ENCODE peak calls at places on chromosomes 5 and 9, in four cellular contexts. V is OCI-LY7, C is A549, K is Panc1. H is an unnamed sample.
A peak's percentile ranks its signal among the peaks of the same experiment; 100 is the strongest.

GRCh38 chr9:19517202-19517942 is 108.6 kb downstream of the ACER2 start:
- DNase-seq in K (peak; percentile 7), V (peak; percentile 2), C (no peak), H (peak; percentile 25)

GRCh38 chr9:110142868-110143866 is 64.8 kb downstream of the C9orf152 start:
- DNase-seq in V (peak; percentile 91), K (no peak), C (no peak), H (peak; percentile 49)

GRCh38 chr9:92738661-92739081 is 26.0 kb downstream of the BICD2 start:
- DNase-seq in K (no peak), V (no peak), C (no peak), H (no peak)

GRCh38 chr9:27541740-27542139 is 12.1 kb upstream of the MOB3B start:
- DNase-seq in K (no peak), V (no peak), C (no peak), H (peak; percentile 39)

GRCh38 chr5:147887925-147888324 is 9.4 kb downstream of the SCGB3A2 start:
- DNase-seq in C (no peak), V (no peak), K (no peak), H (no peak)

GRCh38 chr5:138563340-138564118 is 11.7 kb downstream of the HSPA9 start:
- DNase-seq in K (no peak), C (no peak), V (no peak), H (no peak)

GRCh38 chr5:180352976-180353225 is 235 bp downstream of the GFPT2 start:
- DNase-seq in V (no peak), K (no peak), C (no peak), H (no peak)

GRCh38 chr5:139765409-139766217 is 30.0 kb upstream of the PSD2 start:
- DNase-seq in V (peak; percentile 84), K (peak; percentile 57), C (peak; percentile 74), H (peak; percentile 84)

DNA sequence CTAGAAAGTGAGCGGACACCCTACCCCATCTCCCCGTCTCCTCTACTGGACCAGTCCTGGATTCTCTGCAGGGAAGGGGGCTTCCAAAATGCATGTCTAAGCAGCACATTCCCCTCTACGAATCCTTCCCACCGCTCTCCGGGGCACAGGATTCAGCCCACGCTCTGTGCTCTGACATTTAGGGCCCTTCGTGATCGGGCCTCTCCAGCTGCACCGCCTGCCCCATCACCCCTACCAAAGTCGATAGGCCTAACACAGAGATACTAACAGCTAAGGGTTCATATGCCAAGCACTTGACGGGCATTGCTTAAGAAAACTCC is 1.2 kb downstream of the ARL10 start:
- DNase-seq in C (no peak), V (no peak), K (no peak), H (no peak)
- H3K4me3 ChIP-seq in C (no peak overlapping the region), V (no peak overlapping the region), K (no peak overlapping the region), H (peak overlapping the region; percentile 80)

GRCh38 chr5:144318011-144318410 is 147.3 kb downstream of the KCTD16 start:
- DNase-seq in C (no peak), K (no peak), V (no peak), H (no peak)

GRCh38 chr5:144315994-144316634 is 145.4 kb downstream of the KCTD16 start:
- DNase-seq in C (no peak), V (no peak), K (no peak), H (no peak)

GRCh38 chr5:144315026-144315425 is 144.4 kb downstream of the KCTD16 start:
- DNase-seq in K (no peak), C (no peak), V (no peak), H (no peak)

GRCh38 chr5:144309265-144309664 is 138.6 kb downstream of the KCTD16 start:
- DNase-seq in K (no peak), C (no peak), V (no peak), H (no peak)

GRCh38 chr5:144313147-144313726 is 142.6 kb downstream of the KCTD16 start:
- DNase-seq in V (no peak), K (no peak), C (no peak), H (no peak)
- H3K4me1 ChIP-seq in V (no peaks in the 10 kb centered on the region), K (no peaks in the 10 kb centered on the region), C (no peaks in the 10 kb centered on the region), H (no peaks in the 10 kb centered on the region)

DNA sequence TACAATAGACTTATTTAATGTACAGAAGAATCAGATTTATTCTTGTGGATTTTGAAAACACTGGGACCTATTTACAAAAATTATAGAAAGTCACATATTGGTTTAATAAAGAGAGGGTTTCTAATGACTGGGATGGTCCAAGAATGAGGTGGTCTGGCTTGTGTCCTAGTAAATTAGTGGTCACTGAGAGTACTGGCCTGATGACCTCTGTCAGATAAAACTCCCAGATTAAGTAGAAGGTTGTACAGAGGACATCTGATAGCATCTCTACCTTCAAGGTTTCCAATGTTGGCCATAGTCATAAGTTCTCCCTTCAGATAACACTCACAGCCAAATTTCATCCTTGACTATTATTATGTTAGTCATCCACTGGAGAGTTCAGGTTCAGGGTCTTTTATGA is 692.9 kb downstream of the MTRR start:
- DNase-seq in C (no peak), V (no peak), K (no peak), H (no peak)
- H3K4me3 ChIP-seq in C (no peak overlapping the region), V (no peak overlapping the region), K (no peak overlapping the region), H (no peak overlapping the region)

GRCh38 chr9:86277072-86277471 is 5.3 kb downstream of the ISCA1 start:
- DNase-seq in K (no peak), V (no peak), C (no peak), H (no peak)
- H3K4me1 ChIP-seq in K (peaks cover 4% of the 10 kb centered on the region), V (peaks cover 7% of the 10 kb centered on the region), C (peaks cover 9% of the 10 kb centered on the region), H (peaks cover 4% of the 10 kb centered on the region)

GRCh38 chr9:70257512-70257911 is 1.3 kb upstream of the SMC5 start:
- DNase-seq in V (no peak), K (no peak), C (no peak), H (no peak)

GRCh38 chr9:70257991-70258691 is 637 bp upstream of the SMC5 start:
- DNase-seq in K (no peak), C (no peak), V (peak; percentile 30), H (no peak)

GRCh38 chr9:70258692-70259511 is at the start of gene SMC5:
- DNase-seq in V (peak; percentile 90), K (no peak), C (peak; percentile 74), H (peak; percentile 93)

GRCh38 chr9:70256123-70256551 is 2.6 kb upstream of the SMC5 start:
- DNase-seq in V (no peak), C (no peak), K (no peak), H (no peak)

GRCh38 chr9:70255521-70255920 is 3.3 kb upstream of the SMC5 start:
- DNase-seq in K (no peak), V (no peak), C (no peak), H (no peak)
- H3K4me3 ChIP-seq in K (peak overlapping the region; percentile 11), V (no peak overlapping the region), C (no peak overlapping the region), H (no peak overlapping the region)

DNA sequence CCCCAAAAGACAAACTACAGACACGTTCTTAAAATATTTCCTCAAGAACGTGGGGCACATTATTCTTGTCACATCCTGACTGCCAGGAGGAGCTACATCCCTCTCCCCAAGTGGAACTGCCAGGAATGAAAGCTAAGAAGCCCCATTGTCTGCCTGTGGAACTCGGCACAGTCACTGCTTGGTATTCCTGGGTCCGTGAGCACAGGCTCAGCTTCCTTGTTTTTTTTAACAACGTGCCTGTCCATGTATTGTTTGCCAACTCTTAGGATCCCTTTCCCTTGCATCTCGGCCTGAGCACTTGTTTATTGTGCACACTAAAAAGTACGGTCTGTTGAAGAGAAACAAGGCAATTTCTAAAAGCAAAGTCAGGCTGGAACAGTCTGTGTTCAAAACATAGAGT is 47.0 kb upstream of the SELENOP start:
- DNase-seq in C (no peak), K (no peak), V (no peak), H (no peak)
- H3K4me1 ChIP-seq in C (no peaks in the 10 kb centered on the region), K (no peaks in the 10 kb centered on the region), V (no peaks in the 10 kb centered on the region), H (no peaks in the 10 kb centered on the region)

GRCh38 chr5:158737536-158738027 is 362.1 kb downstream of the EBF1 start:
- DNase-seq in C (no peak), V (no peak), K (no peak), H (no peak)
- H3K4me3 ChIP-seq in C (no peak overlapping the region), V (no peak overlapping the region), K (no peak overlapping the region), H (no peak overlapping the region)

DNA sequence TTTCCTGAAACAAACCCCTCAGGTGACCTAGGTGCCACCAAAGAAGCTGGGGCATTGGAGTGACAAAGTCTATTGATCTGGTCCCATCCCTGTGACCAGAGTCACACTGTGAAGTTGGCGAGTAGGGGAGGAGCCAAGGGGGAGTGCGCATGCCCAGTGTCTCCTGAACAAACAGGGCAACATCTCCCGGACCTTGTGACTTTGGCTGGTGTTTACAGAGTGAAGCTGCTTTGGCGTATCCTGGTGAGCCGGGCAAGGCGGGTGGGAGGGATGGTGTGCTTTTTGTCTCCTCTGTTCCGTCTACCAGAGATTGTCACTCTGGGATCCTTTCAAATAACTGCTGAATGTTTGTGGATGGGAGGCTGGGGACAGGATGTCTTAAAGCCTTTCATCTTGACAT is 204.5 kb downstream of the HSPA4 start:
- DNase-seq in K (no peak), V (no peak), C (no peak), H (no peak)
- H3K4me1 ChIP-seq in K (no peaks in the 10 kb centered on the region), V (no peaks in the 10 kb centered on the region), C (peaks cover 4% of the 10 kb centered on the region), H (peaks cover 6% of the 10 kb centered on the region)

GRCh38 chr5:73121109-73121443 is 701 bp downstream of the TMEM171 start:
- DNase-seq in K (no peak), C (no peak), V (no peak), H (no peak)
- H3K4me3 ChIP-seq in K (peak overlapping the region; percentile 49), C (peak overlapping the region; percentile 45), V (no peak overlapping the region), H (no peak overlapping the region)

H was measured in BE2C.